ENCODE peak calls at places on chromosomes 16 and 17, in four cellular contexts. D, C, M and W are unnamed samples.

GRCh38 chr16:27576729-27577128 is 26.8 kb downstream of the KATNIP start:
- DNase-seq in D (no peak), C (no peak), M (no peak), W (no peak)

GRCh38 chr17:17684901-17685774 is 3.9 kb downstream of the RAI1 start:
- DNase-seq in D (no peak), C (no peak), M (no peak), W (no peak)

GRCh38 chr17:35865412-35866355 is 3.0 kb downstream of the HEATR9 start:
- DNase-seq in D (no peak), C (no peak), M (no peak), W (no peak)

GRCh38 chr17:71636644-71637043 is 484.2 kb upstream of the SOX9 start:
- DNase-seq in D (no peak), C (no peak), M (no peak), W (no peak)

GRCh38 chr17:57983446-57983845 is 4.6 kb downstream of the VEZF1 start:
- DNase-seq in D (no peak), C (no peak), M (no peak), W (no peak)

GRCh38 chr16:28930652-28931051 is 1.1 kb upstream of the CD19 start:
- DNase-seq in D (no peak), C (no peak), M (peak), W (no peak)

GRCh38 chr16:12257926-12258561 is 281.5 kb downstream of the SNX29 start:
- DNase-seq in D (no peak), C (no peak), M (no peak), W (no peak)

GRCh38 chr16:24858219-24859041 is 12.7 kb downstream of the SLC5A11 start:
- DNase-seq in D (peak), C (no peak), M (no peak), W (no peak)

GRCh38 chr16:27747946-27748345 is 198.0 kb downstream of the KATNIP start:
- DNase-seq in D (no peak), C (no peak), M (no peak), W (no peak)

GRCh38 chr16:56860226-56861020 is 4.6 kb upstream of the SLC12A3 start:
- DNase-seq in D (no peak), C (no peak), M (peak), W (no peak)

GRCh38 chr17:12256380-12256995 is 235.8 kb downstream of the MAP2K4 start:
- DNase-seq in D (peak), C (no peak), M (peak), W (peak)

GRCh38 chr17:4110152-4110551 is 32.7 kb downstream of the ZZEF1 start:
- DNase-seq in D (no peak), C (no peak), M (no peak), W (no peak)

GRCh38 chr17:58010067-58010799 is 3.2 kb upstream of the SRSF1 start:
- DNase-seq in D (no peak), C (no peak), M (no peak), W (no peak)

GRCh38 chr17:30203471-30203981 is 32.0 kb downstream of the SLC6A4 start:
- DNase-seq in D (peak), C (peak), M (no peak), W (no peak)

GRCh38 chr16:68452176-68452575 is 3.9 kb upstream of the SMPD3 start:
- DNase-seq in D (no peak), C (no peak), M (no peak), W (no peak)

GRCh38 chr16:50526249-50526648 is 21.9 kb upstream of the NKD1 start:
- DNase-seq in D (no peak), C (no peak), M (no peak), W (no peak)

GRCh38 chr17:64024215-64024654 is 3.8 kb upstream of the ICAM2 start:
- DNase-seq in D (peak), C (no peak), M (no peak), W (no peak)

GRCh38 chr17:1979182-1979980 is 45.8 kb downstream of the RTN4RL1 start:
- DNase-seq in D (no peak), C (no peak), M (no peak), W (no peak)

GRCh38 chr17:42180411-42180921 is 476 bp downstream of the KCNH4 start:
- DNase-seq in D (no peak), C (no peak), M (no peak), W (no peak)

GRCh38 chr17:18321309-18321708 is 6.2 kb downstream of the SMCR8 start:
- DNase-seq in D (peak), C (no peak), M (no peak), W (peak)

GRCh38 chr16:70454221-70455034 is at the start of gene FCSK:
- DNase-seq in D (peak), C (no peak), M (no peak), W (peak)

GRCh38 chr17:43316522-43317142 is 82.2 kb upstream of the ARL4D start:
- DNase-seq in D (peak), C (no peak), M (no peak), W (no peak)

GRCh38 chr16:29963021-29963743 is 1.3 kb downstream of the TMEM219 start:
- DNase-seq in D (no peak), C (no peak), M (no peak), W (no peak)
- H3K4me3 ChIP-seq in D (peak), C (no peak), M (peak), W (no peak)

GRCh38 chr17:75131278-75132017 is at the start of gene NT5C:
- DNase-seq in D (peak), C (peak), M (no peak), W (no peak)

GRCh38 chr17:75129576-75129975 is 2.0 kb downstream of the NT5C start:
- DNase-seq in D (no peak), C (no peak), M (no peak), W (no peak)

GRCh38 chr17:75128694-75129505 is 2.6 kb downstream of the NT5C start:
- DNase-seq in D (no peak), C (no peak), M (no peak), W (no peak)

GRCh38 chr17:75130059-75130631 is 1.4 kb downstream of the NT5C start:
- DNase-seq in D (peak), C (no peak), M (no peak), W (no peak)

DNA sequence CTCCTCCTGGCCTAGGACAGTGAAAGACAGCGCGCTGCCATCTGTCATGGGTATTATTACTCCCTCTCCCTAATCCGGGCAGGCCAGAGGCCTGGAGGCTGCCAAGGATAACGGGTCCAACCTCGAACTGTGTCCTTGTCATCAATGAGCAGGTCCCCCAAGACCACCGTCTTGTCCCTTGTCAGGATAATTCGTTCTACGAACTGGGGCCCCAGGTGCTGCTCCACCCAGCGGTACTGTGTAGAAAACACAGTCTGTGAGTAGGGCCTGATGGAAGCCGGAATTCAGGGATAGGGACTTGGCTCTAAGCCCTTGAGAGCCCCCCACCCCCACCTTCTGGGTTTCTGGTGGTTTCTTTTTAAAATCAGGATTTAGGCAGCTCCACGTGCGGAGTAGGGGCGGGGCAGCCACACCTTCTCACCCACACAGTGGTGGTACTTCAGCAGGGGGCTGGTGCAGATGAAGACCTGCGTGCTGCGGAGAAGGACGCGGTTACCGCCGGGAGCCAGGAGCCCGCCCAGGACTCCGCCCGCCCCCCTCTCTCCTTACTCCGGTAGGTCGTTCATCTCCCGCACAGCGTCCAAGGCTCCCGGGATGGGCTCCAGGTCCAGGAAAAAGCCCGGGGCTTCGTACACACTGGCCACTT is 787 bp downstream of the NT5C start:
- DNase-seq in D (peak), C (no peak), M (no peak), W (peak)
- TF ChIP-seq ATF3 in D (no peak), C (no peak), M (no peak), W (no peak)

GRCh38 chr16:86308514-86308913 is 201.8 kb upstream of the FOXF1 start:
- DNase-seq in D (no peak), C (no peak), M (no peak), W (no peak)
- TF ChIP-seq EGR1 in D (no peak), C (no peak), M (no peak), W (no peak)

GRCh38 chr16:89953671-89954406 is 5.3 kb downstream of the DEF8 start:
- DNase-seq in D (no peak), C (no peak), M (no peak), W (no peak)
- H3K4me3 ChIP-seq in D (no peak), C (no peak), M (no peak), W (no peak)

GRCh38 chr16:31113420-31114124 is 3.9 kb upstream of the KAT8 start:
- DNase-seq in D (no peak), C (no peak), M (no peak), W (no peak)
- TF ChIP-seq ATF3 in D (no peak), C (no peak), M (no peak), W (no peak)

DNA sequence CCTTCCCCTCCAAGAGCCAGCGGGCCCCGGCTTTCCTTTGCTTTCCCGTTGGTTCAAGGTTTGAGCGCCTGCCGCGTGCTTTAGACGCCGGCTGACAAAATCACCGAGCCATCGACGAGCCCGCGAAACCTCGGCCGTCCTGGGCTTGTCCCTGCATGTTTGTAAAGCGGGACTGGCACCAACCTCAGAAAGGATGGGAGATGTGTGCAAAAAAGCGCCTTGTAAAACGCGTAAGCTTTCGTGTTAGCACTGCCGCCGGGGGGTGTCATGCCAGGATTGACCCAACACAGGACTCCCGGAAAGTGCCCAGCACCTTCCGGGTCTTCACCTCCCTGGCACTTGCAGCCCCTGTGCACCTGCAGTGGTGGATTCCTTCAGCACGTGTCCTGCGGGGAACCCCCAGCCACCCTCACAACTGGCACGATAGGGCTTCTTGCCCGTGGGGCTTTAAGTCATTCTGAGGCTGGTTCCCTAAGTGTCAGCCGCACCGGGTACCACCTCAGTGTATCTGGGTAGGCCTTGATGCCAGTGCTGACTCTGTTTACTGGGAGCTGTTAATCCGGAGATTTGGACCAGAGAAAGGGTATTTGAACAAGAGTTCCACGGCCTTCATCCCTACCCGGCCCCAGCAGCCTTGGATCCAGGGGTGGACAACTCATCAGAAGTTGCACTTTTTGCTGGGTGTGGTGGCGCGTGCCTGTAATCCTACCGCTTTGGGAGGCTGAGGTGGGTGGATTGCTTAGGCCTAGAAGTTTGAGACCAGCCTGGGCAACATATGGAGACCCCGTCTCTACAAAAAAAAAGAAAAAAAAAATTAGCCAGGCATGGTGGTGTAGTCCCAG is 817 bp downstream of the NDUFAF8 start:
- DNase-seq in D (peak), C (no peak), M (no peak), W (no peak)
- TF ChIP-seq EGR1 in D (no peak), C (no peak), M (no peak), W (no peak)

GRCh38 chr16:3220839-3221238 is 14.1 kb downstream of the ZNF200 start:
- DNase-seq in D (no peak), C (no peak), M (no peak), W (no peak)

GRCh38 chr16:3223913-3224515 is 10.9 kb downstream of the ZNF200 start:
- DNase-seq in D (no peak), C (no peak), M (no peak), W (no peak)
- H3K4me3 ChIP-seq in D (no peak), C (no peak), M (no peak), W (no peak)

DNA sequence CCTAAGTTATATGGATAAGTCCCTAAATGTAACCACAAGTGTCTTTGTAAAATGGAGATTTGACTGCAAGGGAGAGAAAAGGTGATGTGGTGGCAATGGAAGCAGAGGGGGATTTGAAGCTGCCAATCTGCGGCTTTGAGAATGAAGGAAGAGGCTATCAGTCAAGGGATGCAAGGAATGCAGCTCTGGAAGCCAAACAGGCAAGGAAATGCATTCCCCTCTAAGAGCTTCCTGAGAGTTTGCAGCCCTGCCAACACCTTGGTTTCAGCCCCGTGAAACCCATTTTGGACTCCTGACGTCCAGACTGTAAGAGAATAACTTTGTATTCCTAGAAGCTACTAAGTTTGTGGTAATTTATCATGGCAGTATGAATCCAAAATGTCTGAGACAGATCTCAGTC is 167.3 kb upstream of the MPHOSPH6 start:
- DNase-seq in D (no peak), C (no peak), M (no peak), W (no peak)
- TF ChIP-seq ATF3 in D (no peak), C (no peak), M (no peak), W (no peak)